ENCODE peak calls at places on chromosome 9, in nine cellular contexts. D, J, U, G, T, S, H, N and P are unnamed samples.

GRCh38 chr9:3001311-3001710 is 157.4 kb upstream of the PUM3 start:
- DNase-seq in S (no peak), U (no peak), H (no peak), N (no peak), J (no peak), T (peak), D (no peak), G (no peak), P (no peak)

GRCh38 chr9:73143606-73144328 is 7.9 kb upstream of the ANXA1 start:
- DNase-seq in J (no peak), S (no peak), D (no peak), U (peak), N (peak), G (no peak), T (peak), H (peak), P (peak)

GRCh38 chr9:85212887-85213286 is 528.9 kb downstream of the AGTPBP1 start:
- DNase-seq in N (no peak), T (peak), J (no peak), G (no peak), U (no peak), H (peak), S (no peak), D (no peak), P (peak)

GRCh38 chr9:125089331-125089730 is 54.0 kb downstream of the SCAI start:
- DNase-seq in S (no peak), N (no peak), U (no peak), J (no peak), T (no peak), G (no peak), H (no peak), D (no peak), P (no peak)

GRCh38 chr9:125296843-125297372 is 35.3 kb downstream of the GAPVD1 start:
- DNase-seq in U (no peak), G (no peak), N (no peak), H (no peak), S (peak), T (no peak), J (peak), D (no peak), P (no peak)

GRCh38 chr9:114372971-114373591 is 14.7 kb downstream of the AKNA start:
- DNase-seq in G (peak), U (no peak), S (peak), J (peak), H (no peak), N (no peak), D (peak), T (no peak), P (no peak)

GRCh38 chr9:16870606-16871357 is at the start of gene BNC2:
- DNase-seq in S (no peak), H (peak), T (peak), D (peak), N (peak), U (no peak), J (peak), G (peak), P (no peak)

GRCh38 chr9:2157277-2158105 is 142.3 kb downstream of the SMARCA2 start:
- DNase-seq in N (peak), D (peak), J (peak), S (peak), G (no peak), U (no peak), H (peak), T (peak), P (no peak)

GRCh38 chr9:124030969-124031451 is 19.4 kb downstream of the LHX2 start:
- DNase-seq in T (peak), U (no peak), G (no peak), D (no peak), S (no peak), J (no peak), N (no peak), H (peak), P (peak)

GRCh38 chr9:134923466-134923865 is 5.8 kb upstream of the FCN1 start:
- DNase-seq in S (no peak), T (no peak), N (no peak), J (peak), D (no peak), U (no peak), G (no peak), H (no peak), P (no peak)

GRCh38 chr9:16126042-16126441 is 573.2 kb downstream of the CCDC171 start:
- DNase-seq in U (no peak), G (no peak), S (no peak), N (peak), J (no peak), H (no peak), D (no peak), T (no peak), P (no peak)

GRCh38 chr9:95434116-95435073 is 82.4 kb downstream of the PTCH1 start:
- DNase-seq in H (no peak), T (no peak), U (no peak), N (no peak), S (no peak), J (no peak), G (no peak), D (no peak), P (no peak)

GRCh38 chr9:136936645-136937170 is 7.8 kb downstream of the FBXW5 start:
- DNase-seq in J (no peak), G (no peak), N (no peak), S (no peak), H (no peak), D (no peak), U (no peak), T (no peak), P (no peak)

GRCh38 chr9:19785230-19785629 is 3.6 kb downstream of the SLC24A2 start:
- DNase-seq in H (no peak), D (no peak), N (no peak), U (no peak), S (no peak), T (no peak), J (no peak), G (no peak), P (no peak)

GRCh38 chr9:129052592-129052991 is 16.2 kb downstream of the MIGA2 start:
- DNase-seq in T (no peak), D (peak), U (no peak), H (no peak), G (peak), S (peak), N (no peak), J (peak), P (no peak)

DNA sequence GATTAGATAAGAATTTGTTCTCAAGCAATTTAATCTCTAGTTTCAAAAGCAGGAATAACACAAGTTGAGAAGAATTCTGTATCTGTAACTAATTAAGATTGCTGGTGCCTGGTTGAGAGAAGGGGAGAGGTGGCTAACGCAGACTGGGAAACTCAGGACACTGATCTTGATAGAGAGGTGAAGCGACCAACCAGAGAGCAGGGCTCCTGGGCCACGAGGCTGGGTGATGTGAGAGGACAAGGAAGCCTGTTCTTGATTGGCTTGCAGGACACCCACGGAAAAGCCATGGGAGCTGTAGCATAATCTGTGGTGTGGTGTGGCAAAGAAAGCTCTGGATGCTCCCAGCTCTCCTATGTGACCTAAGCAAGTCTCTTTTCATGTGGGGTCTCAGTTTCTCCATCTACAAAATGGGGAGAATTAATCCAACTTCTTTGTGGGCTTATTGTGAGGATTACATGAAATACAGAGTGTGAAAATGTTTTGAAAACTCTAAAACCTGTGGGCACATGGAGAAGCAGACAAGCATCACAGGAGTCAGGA is 594.1 kb upstream of the BRINP1 start:
- DNase-seq in T (peak), S (no peak), U (no peak), N (peak), D (no peak), H (peak), G (no peak), J (no peak), P (peak)
- H3K4me3 ChIP-seq in T (no peak), S (no peak), U (no peak), N (no peak), D (no peak), H (no peak), G (no peak), J (no peak), P (no peak)

DNA sequence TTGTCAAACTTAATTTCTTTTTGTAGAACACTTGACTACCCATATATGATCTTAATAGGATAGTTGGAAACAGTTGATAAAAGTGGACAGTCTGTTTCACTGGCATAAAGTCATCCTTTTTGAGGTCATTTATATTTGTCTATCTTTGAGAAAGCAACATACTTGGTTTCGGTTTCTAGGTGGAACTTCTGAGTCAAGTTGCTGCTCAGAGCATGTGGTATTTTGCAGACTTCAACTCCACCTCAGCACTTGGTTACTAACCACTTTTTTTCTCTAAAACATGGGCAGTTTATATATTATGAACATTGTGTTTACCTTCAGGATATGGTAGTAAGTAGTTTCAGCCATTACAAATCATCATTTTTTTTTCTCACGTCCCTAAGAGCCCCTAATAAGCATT is 1749.0 kb upstream of the C9orf72 start:
- DNase-seq in J (no peak), G (no peak), U (no peak), N (no peak), H (no peak), T (no peak), S (no peak), D (no peak), P (no peak)
- TF ChIP-seq CTCF in J (no peak), G (no peak), U (no peak), N (no peak), H (no peak), T (no peak), S (no peak), D (no peak), P (no peak)

DNA sequence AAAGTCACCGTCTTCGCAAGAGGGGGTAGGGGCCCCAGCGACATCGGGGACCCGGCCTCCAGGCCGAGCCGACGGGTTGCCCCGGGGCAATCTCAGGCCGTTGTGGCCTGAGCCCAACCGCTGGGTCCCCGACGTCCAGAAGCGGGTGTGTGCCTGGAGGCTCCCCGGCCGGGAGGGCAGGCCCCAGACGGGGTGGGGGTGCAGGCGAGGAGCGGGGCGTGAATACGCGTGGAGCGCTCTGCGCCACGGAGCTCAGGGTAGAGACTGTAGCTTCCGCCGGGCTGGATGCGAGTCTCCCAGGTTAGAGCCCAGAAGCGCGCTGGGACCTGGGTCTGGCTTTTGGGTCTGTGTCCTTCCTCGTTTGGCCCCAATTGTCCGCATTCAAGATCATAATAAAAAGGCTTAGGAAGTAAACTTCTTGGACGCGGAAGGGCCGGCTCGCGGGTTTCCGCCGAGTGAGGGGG is 3.5 kb downstream of the BARX1 start:
- DNase-seq in D (no peak), G (no peak), U (no peak), S (no peak), J (no peak), H (no peak), N (no peak), T (no peak), P (no peak)
- H3K4me3 ChIP-seq in D (peak), G (peak), U (no peak), S (peak), J (peak), H (no peak), N (no peak), T (no peak), P (no peak)

GRCh38 chr9:93202919-93203712 is 19.2 kb downstream of the WNK2 start:
- DNase-seq in H (no peak), N (no peak), T (no peak), G (no peak), S (no peak), U (no peak), J (no peak), D (no peak), P (no peak)

GRCh38 chr9:93205896-93206575 is 22.1 kb downstream of the WNK2 start:
- DNase-seq in S (no peak), H (no peak), T (no peak), G (no peak), J (no peak), N (no peak), U (no peak), D (peak), P (no peak)

GRCh38 chr9:93204470-93205043 is 20.6 kb downstream of the WNK2 start:
- DNase-seq in N (no peak), D (no peak), G (no peak), J (no peak), S (no peak), U (no peak), T (no peak), H (no peak), P (no peak)

GRCh38 chr9:93205045-93205768 is 21.3 kb downstream of the WNK2 start:
- DNase-seq in D (peak), U (no peak), H (peak), G (peak), S (peak), N (no peak), J (no peak), T (no peak), P (no peak)

DNA sequence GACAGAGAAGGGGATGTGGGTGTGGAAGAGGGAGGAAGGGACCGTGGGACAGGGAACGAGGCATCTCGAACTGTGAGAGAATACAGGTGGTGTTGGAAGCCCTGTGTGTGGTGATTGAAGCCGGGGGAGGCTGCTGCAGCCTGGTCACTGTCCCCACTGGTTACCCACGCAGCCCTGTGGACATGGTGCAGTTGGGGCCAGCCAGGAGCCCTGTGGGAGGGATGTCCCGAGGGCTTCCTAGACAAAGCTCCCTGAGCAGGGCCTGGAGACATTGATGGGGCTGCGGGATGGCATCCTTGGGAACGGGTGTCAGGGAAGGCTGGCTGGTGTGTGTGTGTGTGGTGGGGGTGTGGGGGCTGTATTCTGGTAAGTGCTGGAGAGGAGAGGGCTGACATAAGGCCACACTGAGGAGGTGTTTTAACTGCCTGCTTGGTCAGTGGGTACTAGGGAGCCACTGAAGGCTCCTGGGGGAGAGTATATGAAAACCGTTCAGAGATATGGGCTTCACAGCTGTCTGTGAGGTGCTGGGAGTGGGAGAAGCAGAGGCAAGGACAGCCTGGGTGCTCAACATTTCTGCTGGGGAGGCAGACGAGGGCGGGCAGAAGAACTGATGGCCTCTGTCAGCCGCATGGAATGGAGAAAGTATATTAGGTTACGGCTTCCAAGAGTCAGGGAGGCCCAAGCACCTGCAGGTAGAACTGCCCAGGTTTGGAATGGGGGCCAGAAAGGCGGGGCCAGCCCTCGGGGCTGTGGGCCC is 20.0 kb downstream of the WNK2 start:
- DNase-seq in G (no peak), J (no peak), U (no peak), T (no peak), S (no peak), D (no peak), N (no peak), H (no peak), P (no peak)
- TF ChIP-seq CTCF in G (no peak), J (no peak), U (no peak), T (no peak), S (no peak), D (no peak), N (no peak), H (no peak), P (no peak)

GRCh38 chr9:121071356-121071755 is 3.4 kb upstream of the CNTRL start:
- DNase-seq in J (no peak), H (no peak), D (no peak), T (no peak), U (no peak), G (no peak), N (no peak), S (no peak), P (no peak)
- H3K4me3 ChIP-seq in J (no peak), H (peak), D (peak), T (peak), U (peak), G (peak), N (peak), S (peak), P (peak)

GRCh38 chr9:118829334-118829733 is 539.9 kb downstream of the BRINP1 start:
- DNase-seq in N (no peak), H (no peak), S (no peak), G (no peak), D (no peak), T (peak), U (no peak), J (no peak), P (peak)
- TF ChIP-seq CTCF in N (no peak), H (no peak), S (no peak), G (peak), D (peak), T (peak), U (no peak), J (no peak), P (peak)